ENCODE peak calls at places on chromosomes 12 and 14, in four cellular contexts. E, T, D and N are unnamed samples.
A peak's percentile ranks its signal among the peaks of the same experiment; 100 is the strongest.

GRCh38 chr14:71478542-71478941 is 453.7 kb upstream of the RGS6 start:
- DNase-seq in E (peak; percentile 73), T (no peak), D (no peak), N (peak; percentile 69)

GRCh38 chr14:101665478-101666078 is 95.9 kb upstream of the PPP2R5C start:
- DNase-seq in E (peak; percentile 33), T (no peak), D (no peak), N (peak; percentile 43)

GRCh38 chr12:56723889-56724659 is 1.0 kb downstream of the NACA start:
- DNase-seq in E (peak; percentile 65), T (peak; percentile 69), D (no peak), N (peak; percentile 89)

GRCh38 chr12:63820427-63820826 is 24.1 kb upstream of the SRGAP1 start:
- DNase-seq in E (no peak), T (no peak), D (no peak), N (no peak)

GRCh38 chr14:100306506-100307214 is 416 bp upstream of the SLC25A29 start:
- DNase-seq in E (peak; percentile 78), T (peak; percentile 86), D (peak; percentile 88), N (peak; percentile 87)

GRCh38 chr12:116910645-116911449 is at the start of gene FBXW8:
- DNase-seq in E (peak; percentile 77), T (peak; percentile 46), D (peak; percentile 80), N (peak; percentile 76)

GRCh38 chr12:121524196-121524930 is 56.5 kb downstream of the KDM2B start:
- DNase-seq in E (no peak), T (no peak), D (no peak), N (no peak)

GRCh38 chr12:104055686-104056388 is 5.8 kb upstream of the GLT8D2 start:
- DNase-seq in E (peak; percentile 24), T (peak; percentile 79), D (no peak), N (peak; percentile 55)

GRCh38 chr14:32938719-32939253 is at the start of gene NPAS3:
- DNase-seq in E (no peak), T (no peak), D (no peak), N (no peak)

GRCh38 chr12:124036117-124037109 is 63.4 kb downstream of the ZNF664 start:
- DNase-seq in E (peak; percentile 63), T (peak; percentile 48), D (no peak), N (peak; percentile 65)

GRCh38 chr14:31060253-31060875 is 34.2 kb upstream of the STRN3 start:
- DNase-seq in E (no peak), T (no peak), D (no peak), N (no peak)

GRCh38 chr12:32039341-32039740 is 67.3 kb upstream of the BICD1 start:
- DNase-seq in E (no peak), T (peak; percentile 86), D (no peak), N (peak; percentile 65)

GRCh38 chr14:77653473-77653872 is 37.0 kb upstream of the SPTLC2 start:
- DNase-seq in E (no peak), T (no peak), D (no peak), N (no peak)

GRCh38 chr12:87119713-87120112 is 863.5 kb upstream of the MGAT4C start:
- DNase-seq in E (no peak), T (no peak), D (no peak), N (peak; percentile 5)

GRCh38 chr12:128076188-128076587 is 190.8 kb upstream of the TMEM132C start:
- DNase-seq in E (peak; percentile 88), T (no peak), D (no peak), N (peak; percentile 16)

GRCh38 chr14:102654298-102654697 is 61.8 kb downstream of the RCOR1 start:
- DNase-seq in E (no peak), T (no peak), D (no peak), N (no peak)

GRCh38 chr14:89466939-89467338 is 49.9 kb upstream of the FOXN3 start:
- DNase-seq in E (no peak), T (no peak), D (no peak), N (no peak)

GRCh38 chr14:39005044-39005736 is 97.8 kb downstream of the SEC23A start:
- DNase-seq in E (no peak), T (no peak), D (no peak), N (peak; percentile 79)

GRCh38 chr12:31588976-31589375 is 2.0 kb downstream of the DENND5B start:
- DNase-seq in E (peak; percentile 22), T (no peak), D (no peak), N (peak; percentile 14)

GRCh38 chr12:210277-211141 is 3.4 kb downstream of the SLC6A12 start:
- DNase-seq in E (no peak), T (no peak), D (no peak), N (no peak)

GRCh38 chr12:67430708-67431335 is 161.7 kb downstream of the CAND1 start:
- DNase-seq in E (no peak), T (peak; percentile 73), D (peak; percentile 78), N (peak; percentile 50)

GRCh38 chr14:97276573-97276972 is 479.4 kb downstream of the VRK1 start:
- DNase-seq in E (no peak), T (no peak), D (no peak), N (no peak)

GRCh38 chr14:66225337-66225736 is 260.8 kb upstream of the CCDC196 start:
- DNase-seq in E (no peak), T (no peak), D (no peak), N (no peak)

GRCh38 chr14:43949410-43949809 is 557.7 kb downstream of the FSCB start:
- DNase-seq in E (no peak), T (no peak), D (no peak), N (no peak)

GRCh38 chr12:72444125-72444524 is 172.0 kb downstream of the TRHDE start:
- DNase-seq in E (no peak), T (no peak), D (no peak), N (no peak)

GRCh38 chr12:6945613-6946012 is 1.8 kb downstream of the C12orf57 start:
- DNase-seq in E (no peak), T (no peak), D (no peak), N (no peak)

GRCh38 chr12:6947615-6948014 is 3.5 kb upstream of the PTPN6 start:
- DNase-seq in E (no peak), T (no peak), D (no peak), N (no peak)

GRCh38 chr12:6944381-6945186 is 762 bp downstream of the C12orf57 start:
- DNase-seq in E (peak; percentile 90), T (peak; percentile 94), D (peak; percentile 97), N (peak; percentile 95)

GRCh38 chr12:6946920-6947374 is 3.1 kb downstream of the C12orf57 start:
- DNase-seq in E (no peak), T (no peak), D (no peak), N (no peak)

GRCh38 chr12:6946033-6946919 is 2.5 kb downstream of the C12orf57 start:
- DNase-seq in E (no peak), T (no peak), D (no peak), N (no peak)
- H3K4me3 ChIP-seq in E (no peak overlapping the region), T (no peak overlapping the region), D (peak overlapping the region; percentile 45), N (no peak overlapping the region)

GRCh38 chr14:86654558-86655184 is 1124.7 kb downstream of the FLRT2 start:
- DNase-seq in E (peak; percentile 20), T (peak; percentile 17), D (no peak), N (peak; percentile 66)
- TF ChIP-seq CTCF in E (peak; percentile 55), T (no peak), D (no peak), N (peak; percentile 65)

DNA sequence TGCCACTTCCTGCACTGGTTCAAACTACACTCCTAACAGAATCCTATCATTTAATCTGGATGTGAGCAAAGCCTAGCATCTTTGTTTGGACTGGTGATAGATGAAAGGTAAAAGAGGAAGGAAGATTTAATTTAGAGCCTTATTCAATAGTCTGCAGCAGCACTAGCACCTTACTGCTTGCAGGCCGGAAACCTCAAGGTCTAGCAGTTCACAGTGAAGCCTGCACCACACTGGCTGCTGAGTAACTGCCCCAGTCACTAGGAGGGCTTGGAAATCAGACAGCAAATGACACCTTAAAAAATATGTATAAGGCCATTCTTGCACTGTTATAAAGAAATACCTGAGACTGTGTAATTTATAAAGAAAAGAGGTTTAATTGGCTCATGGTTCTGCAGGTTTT is 358.0 kb downstream of the DAD1 start:
- DNase-seq in E (no peak), T (no peak), D (no peak), N (no peak)
- H3K4me3 ChIP-seq in E (no peak overlapping the region), T (no peak overlapping the region), D (no peak overlapping the region), N (no peak overlapping the region)

GRCh38 chr12:42104784-42105183 is 39.9 kb downstream of the GXYLT1 start:
- DNase-seq in E (no peak), T (no peak), D (no peak), N (no peak)

GRCh38 chr12:42103155-42103554 is 41.5 kb downstream of the GXYLT1 start:
- DNase-seq in E (no peak), T (no peak), D (no peak), N (no peak)

GRCh38 chr12:42099433-42099832 is 45.2 kb downstream of the GXYLT1 start:
- DNase-seq in E (no peak), T (no peak), D (no peak), N (no peak)

GRCh38 chr12:42102720-42103119 is 42.0 kb downstream of the GXYLT1 start:
- DNase-seq in E (no peak), T (no peak), D (no peak), N (no peak)

GRCh38 chr12:42104087-42104486 is 40.6 kb downstream of the GXYLT1 start:
- DNase-seq in E (no peak), T (no peak), D (no peak), N (peak; percentile 10)
- TF ChIP-seq CTCF in E (peak; percentile 43), T (no peak), D (no peak), N (peak; percentile 32)

GRCh38 chr12:27555316-27555715 is 31.3 kb downstream of the PPFIBP1 start:
- DNase-seq in E (no peak), T (no peak), D (no peak), N (no peak)
- H3K4me3 ChIP-seq in E (no peak overlapping the region), T (no peak overlapping the region), D (peak overlapping the region; percentile 54), N (peak overlapping the region; percentile 33)

GRCh38 chr12:71193041-71193440 is 35.2 kb upstream of the TSPAN8 start:
- DNase-seq in E (no peak), T (no peak), D (no peak), N (no peak)

GRCh38 chr12:71187379-71187778 is 29.6 kb upstream of the TSPAN8 start:
- DNase-seq in E (no peak), T (no peak), D (no peak), N (no peak)

GRCh38 chr12:71191509-71192196 is 33.9 kb upstream of the TSPAN8 start:
- DNase-seq in E (no peak), T (no peak), D (no peak), N (no peak)

GRCh38 chr12:71194657-71195056 is 36.9 kb upstream of the TSPAN8 start:
- DNase-seq in E (no peak), T (no peak), D (no peak), N (no peak)

GRCh38 chr12:71190822-71191221 is 33.0 kb upstream of the TSPAN8 start:
- DNase-seq in E (no peak), T (no peak), D (no peak), N (no peak)
- TF ChIP-seq CTCF in E (no peak), T (no peak), D (no peak), N (no peak)

GRCh38 chr12:12951504-12951903 is 466 bp downstream of the GPRC5D start:
- DNase-seq in E (no peak), T (no peak), D (no peak), N (no peak)
- H3K4me3 ChIP-seq in E (no peak overlapping the region), T (no peak overlapping the region), D (no peak overlapping the region), N (no peak overlapping the region)

GRCh38 chr14:105177082-105177481 is 4.0 kb downstream of the NUDT14 start:
- DNase-seq in E (no peak), T (no peak), D (no peak), N (no peak)

GRCh38 chr14:105176513-105176912 is 4.6 kb downstream of the NUDT14 start:
- DNase-seq in E (no peak), T (no peak), D (no peak), N (no peak)

GRCh38 chr14:105178868-105179140 is 2.3 kb downstream of the NUDT14 start:
- DNase-seq in E (no peak), T (no peak), D (no peak), N (no peak)

GRCh38 chr14:105179191-105179590 is 1.9 kb downstream of the NUDT14 start:
- DNase-seq in E (no peak), T (no peak), D (no peak), N (no peak)

GRCh38 chr14:105178069-105178867 is 2.8 kb downstream of the NUDT14 start:
- DNase-seq in E (no peak), T (no peak), D (no peak), N (no peak)
- TF ChIP-seq CTCF in E (no peak), T (no peak), D (no peak), N (no peak)